ENCODE peak calls at places on chromosomes 11 and 22, in six cellular contexts. E, S, I, V, N and P are unnamed samples.

GRCh38 chr11:23233075-23233474 is 372.8 kb upstream of the CCDC179 start:
- DNase-seq in I (no peak), S (no peak), N (no peak), V (no peak), E (no peak), P (no peak)

GRCh38 chr11:122486793-122487495 is 168.6 kb upstream of the UBASH3B start:
- DNase-seq in S (no peak), E (peak), I (no peak), N (no peak), V (no peak), P (no peak)

GRCh38 chr11:79626135-79626748 is 185.4 kb upstream of the TENM4 start:
- DNase-seq in E (no peak), I (no peak), N (peak), V (no peak), S (no peak), P (no peak)

GRCh38 chr11:2208691-2209369 is 37.2 kb upstream of the TH start:
- DNase-seq in N (no peak), I (no peak), S (no peak), E (peak), V (peak), P (no peak)

GRCh38 chr22:40001800-40002577 is 7.2 kb downstream of the FAM83F start:
- DNase-seq in N (no peak), V (no peak), E (no peak), I (no peak), S (no peak), P (no peak)

GRCh38 chr11:62669420-62670161 is 1.9 kb upstream of the UQCC3 start:
- DNase-seq in I (no peak), S (no peak), V (peak), E (no peak), N (no peak), P (no peak)

GRCh38 chr22:17774206-17774927 is at the start of gene BID:
- DNase-seq in N (no peak), I (peak), E (no peak), V (no peak), S (peak), P (peak)

GRCh38 chr11:123799438-123799837 is 6.7 kb downstream of the OR6M1 start:
- DNase-seq in V (no peak), S (no peak), I (no peak), N (no peak), E (no peak), P (no peak)

GRCh38 chr11:128379587-128380279 is 207.6 kb downstream of the ETS1 start:
- DNase-seq in I (no peak), E (no peak), V (no peak), N (no peak), S (no peak), P (no peak)

GRCh38 chr22:50700387-50701075 is 27.9 kb downstream of the SHANK3 start:
- DNase-seq in I (no peak), V (peak), N (no peak), S (no peak), E (no peak), P (no peak)
- TF ChIP-seq POLR2A in I (no peak), V (peak), N (no peak), S (no peak), E (no peak), P (no peak)

GRCh38 chr22:22410121-22410520 is 98.4 kb downstream of the ZNF280B start:
- DNase-seq in V (no peak), I (no peak), E (no peak), N (no peak), S (no peak), P (peak)

GRCh38 chr22:22407061-22407460 is 101.5 kb downstream of the ZNF280B start:
- DNase-seq in E (no peak), V (no peak), S (no peak), I (no peak), N (no peak), P (no peak)

GRCh38 chr22:22408269-22408668 is 100.3 kb downstream of the ZNF280B start:
- DNase-seq in V (no peak), S (no peak), I (no peak), N (no peak), E (no peak), P (no peak)

GRCh38 chr22:22410677-22411076 is 97.9 kb downstream of the ZNF280B start:
- DNase-seq in S (no peak), V (no peak), N (no peak), I (peak), E (no peak), P (no peak)

DNA sequence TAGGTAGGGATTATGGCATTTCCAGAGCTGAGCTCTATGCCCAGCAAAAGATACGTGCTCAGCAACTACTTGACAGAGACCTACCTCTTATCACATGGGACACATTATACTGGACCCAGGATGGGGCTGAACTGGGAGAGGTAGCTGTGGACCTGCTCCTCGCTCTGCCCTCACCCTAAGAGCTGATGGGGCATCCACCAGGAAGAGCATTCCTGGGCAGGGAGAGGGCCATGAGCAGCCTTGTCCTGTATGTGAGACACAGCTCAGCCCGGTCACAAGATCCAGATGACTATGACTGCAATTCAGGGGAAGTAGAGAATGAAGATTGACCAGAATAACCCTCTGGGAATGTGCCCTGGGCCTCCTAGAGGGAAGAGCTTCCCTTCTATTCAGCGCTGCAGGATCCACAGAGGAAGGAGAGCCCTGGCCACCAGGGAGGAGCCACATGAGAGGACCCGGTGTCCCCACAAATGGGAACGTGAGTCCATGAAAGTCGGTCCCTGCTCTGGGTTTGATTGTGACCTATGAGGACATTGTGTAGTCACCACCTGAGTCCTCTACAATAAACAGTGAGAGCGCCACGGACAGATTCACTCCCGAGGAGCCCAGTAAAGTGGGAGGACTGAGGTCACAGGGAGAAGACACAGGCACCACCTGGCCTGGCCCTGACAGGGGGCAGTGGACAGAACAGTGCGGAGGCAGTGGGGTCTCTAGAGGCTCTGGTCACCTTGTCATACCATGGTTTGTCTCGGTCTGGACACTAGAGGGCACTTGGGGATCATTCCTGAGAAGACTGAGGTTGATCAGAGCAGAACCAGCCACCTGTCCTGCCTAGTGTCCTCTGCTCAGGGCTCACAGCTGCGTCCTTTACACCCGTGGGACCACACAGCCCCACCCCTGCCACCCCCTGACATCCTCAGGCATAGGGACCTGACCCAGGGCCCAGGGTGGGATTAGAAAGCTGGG is 99.5 kb downstream of the ZNF280B start:
- DNase-seq in N (no peak), S (no peak), E (peak), I (peak), V (peak), P (peak)
- TF ChIP-seq TAF1 in N (no peak), S (no peak), E (no peak), I (no peak), V (no peak), P (no peak)

DNA sequence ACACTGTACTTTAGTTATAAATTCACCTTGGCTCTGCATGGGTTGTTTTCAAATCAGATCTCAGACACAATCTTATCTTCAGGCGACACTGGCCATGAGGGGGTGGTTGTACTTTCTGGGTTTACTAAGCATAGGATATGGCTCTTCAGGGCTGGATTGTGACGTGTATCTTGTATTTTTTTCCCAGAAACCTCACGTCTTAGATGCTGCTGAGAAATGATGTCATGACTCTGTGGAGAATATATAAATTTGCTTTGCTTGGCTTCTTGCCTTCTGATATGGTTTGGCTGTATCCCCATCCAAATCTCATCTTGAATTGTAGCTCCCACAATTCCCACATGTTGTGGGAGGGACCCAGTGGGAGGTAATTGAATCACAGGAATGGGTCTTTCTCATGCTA is 82.8 kb upstream of the VSTM5 start:
- DNase-seq in E (no peak), S (no peak), N (no peak), V (no peak), I (no peak), P (no peak)
- TF ChIP-seq POLR2A in E (no peak), S (no peak), N (no peak), V (no peak), I (no peak), P (no peak)

GRCh38 chr22:46165975-46166374 is 15.6 kb downstream of the PPARA start:
- DNase-seq in E (no peak), N (no peak), I (no peak), V (no peak), S (no peak), P (no peak)
- TF ChIP-seq TAF1 in E (no peak), N (no peak), I (no peak), V (no peak), S (no peak), P (no peak)

GRCh38 chr11:59142530-59143507 is at the start of gene FAM111A:
- DNase-seq in I (peak), E (peak), N (peak), S (peak), V (peak), P (peak)
- TF ChIP-seq POLR2A in I (peak), E (no peak), N (peak), S (no peak), V (peak), P (peak)

DNA sequence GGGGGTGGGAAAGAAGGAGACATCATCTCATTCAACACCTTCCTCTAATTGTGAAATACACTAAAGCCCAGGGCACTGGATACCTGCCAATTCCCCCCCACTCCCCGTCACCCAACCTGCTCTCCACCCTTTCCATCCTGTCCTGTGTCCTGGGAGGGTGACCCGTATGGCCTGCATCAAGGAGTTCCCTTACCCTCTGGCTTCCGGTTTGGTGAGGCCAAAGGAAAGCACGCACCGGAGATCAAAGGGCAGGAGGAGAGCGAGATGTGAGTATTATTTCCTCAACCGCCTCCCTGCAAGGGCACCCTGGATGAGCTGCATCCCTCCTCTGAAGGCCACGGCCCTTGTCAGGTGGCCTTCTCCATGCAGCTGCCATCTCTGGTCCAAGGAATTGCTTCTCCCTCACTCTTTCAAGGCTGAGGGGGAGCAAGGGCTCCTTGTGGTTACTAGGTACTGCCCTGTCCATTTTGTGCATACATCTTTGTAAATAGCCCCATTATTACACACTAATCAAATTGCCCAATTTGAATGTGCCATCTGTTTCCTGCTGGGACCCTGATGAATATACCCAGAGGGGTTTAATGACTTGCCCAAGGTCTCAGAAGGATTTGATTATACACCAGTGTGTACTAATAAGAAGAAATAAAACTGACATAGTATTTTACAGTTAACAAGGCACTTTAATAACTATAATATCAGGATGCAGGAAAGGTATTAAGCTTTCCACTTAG is 64.8 kb upstream of the PTPRJ start:
- DNase-seq in E (no peak), S (no peak), I (no peak), V (peak), N (no peak), P (no peak)
- TF ChIP-seq TAF1 in E (no peak), S (no peak), I (no peak), V (no peak), N (no peak), P (no peak)

DNA sequence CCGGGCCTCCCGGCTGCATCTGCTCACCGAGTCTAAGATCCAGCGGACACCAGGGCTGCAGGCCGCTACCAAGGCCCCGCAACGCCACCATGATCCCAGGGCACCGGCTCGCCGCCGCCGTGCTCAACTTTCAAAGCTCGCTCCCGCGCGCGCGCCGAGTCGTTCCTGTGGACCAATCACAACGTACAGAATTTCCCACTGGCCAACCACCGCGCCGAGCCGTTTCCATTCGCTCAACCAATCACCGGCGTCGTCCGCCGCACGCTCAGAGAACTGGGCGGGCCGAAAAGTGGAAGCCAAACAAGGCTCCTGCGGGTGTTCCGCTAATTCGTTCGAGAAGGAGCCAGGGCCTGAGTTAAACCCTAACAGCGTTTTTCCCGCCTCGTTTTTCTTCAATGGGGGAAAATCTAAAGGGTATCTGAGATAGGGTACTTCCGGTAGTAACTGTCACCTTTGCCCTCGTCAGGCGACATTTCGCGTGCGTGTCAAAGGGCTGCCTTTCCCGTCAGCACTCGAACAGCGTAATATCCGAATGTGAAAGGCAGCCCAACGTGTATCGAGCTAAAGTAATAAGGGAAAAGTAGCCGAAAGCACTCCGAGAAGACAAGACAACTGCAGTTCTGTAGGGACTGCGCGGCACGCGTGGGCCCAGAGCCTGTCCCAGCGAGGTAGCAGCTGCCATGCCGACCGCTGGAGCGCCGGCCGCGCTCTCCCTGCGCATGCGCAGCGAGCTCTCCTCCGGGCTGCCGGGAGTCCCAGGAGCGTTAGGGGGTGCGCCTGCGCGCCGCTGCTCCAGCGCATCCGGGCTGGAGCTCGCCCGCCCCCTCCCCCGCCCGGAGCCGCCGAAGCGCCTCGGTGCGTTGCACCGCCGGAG is at the start of the genes NCAPD3 and VPS26B:
- DNase-seq in S (peak), V (peak), I (peak), E (peak), N (peak), P (peak)
- TF ChIP-seq POLR2A in S (peak), V (peak), I (peak), E (no peak), N (peak), P (peak)

GRCh38 chr22:36177160-36177559 is 16.6 kb upstream of the APOL3 start:
- DNase-seq in S (no peak), I (no peak), N (no peak), V (no peak), E (no peak), P (no peak)

GRCh38 chr22:36182871-36183270 is 18.7 kb downstream of the APOL4 start:
- DNase-seq in I (no peak), N (no peak), E (no peak), V (no peak), S (no peak), P (no peak)

GRCh38 chr22:36180928-36181327 is 20.4 kb upstream of the APOL3 start:
- DNase-seq in N (no peak), V (no peak), S (no peak), E (no peak), I (no peak), P (no peak)

GRCh38 chr22:36182056-36182455 is 19.6 kb downstream of the APOL4 start:
- DNase-seq in E (no peak), S (no peak), I (no peak), N (no peak), V (no peak), P (no peak)

DNA sequence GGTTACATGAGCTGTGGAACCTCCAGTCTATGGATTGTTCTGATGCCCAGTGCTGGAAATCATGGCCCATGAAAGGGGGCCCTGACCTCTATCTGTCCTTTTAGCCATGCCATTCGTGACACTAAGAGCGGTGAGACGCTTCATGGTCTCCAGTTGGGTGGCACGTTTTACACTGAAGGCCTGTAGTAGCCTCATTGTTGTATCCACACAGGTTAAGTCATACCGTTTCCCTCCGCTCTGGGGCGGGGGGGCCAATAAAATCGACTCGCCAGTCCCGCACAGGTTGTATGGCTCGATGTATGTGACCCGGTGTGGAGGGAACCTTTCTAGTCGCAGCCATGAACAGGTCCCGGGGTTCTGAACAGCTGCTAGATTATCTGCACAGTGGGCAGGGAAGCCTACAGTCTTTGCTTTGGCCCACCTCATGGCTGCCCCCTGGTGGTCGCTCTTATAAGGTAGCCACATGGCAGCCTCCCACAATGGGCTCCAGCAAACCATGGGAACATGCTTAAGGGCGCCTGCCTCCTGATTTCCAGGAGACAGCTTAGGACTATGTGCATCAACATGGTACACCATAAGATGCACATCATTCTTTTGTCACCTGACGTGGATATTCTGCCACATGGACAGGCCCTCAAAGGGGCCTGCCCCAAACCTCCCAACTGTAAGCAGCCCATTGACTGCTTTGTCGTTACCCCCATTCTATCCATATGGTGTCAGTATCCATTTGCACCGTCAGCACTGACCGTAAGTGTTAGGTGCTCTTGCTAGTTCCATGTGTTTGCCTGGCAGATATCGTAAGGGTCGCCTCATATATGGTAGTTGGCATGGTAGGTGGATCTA is 19.7 kb upstream of the APOL3 start:
- DNase-seq in E (peak), V (peak), N (no peak), S (peak), I (peak), P (peak)
- TF ChIP-seq TAF1 in E (no peak), V (no peak), N (no peak), S (no peak), I (no peak), P (no peak)